ENCODE peak calls at places on chromosomes 11 and 22, in seven cellular contexts. R, L, P, G, X, S and V are unnamed samples.

GRCh38 chr22:39927544-39927943 is 26.7 kb downstream of the GRAP2 start:
- DNase-seq in R (no peak), L (no peak), P (no peak), G (no peak), X (no peak), S (no peak), V (no peak)

GRCh38 chr11:119509969-119510401 is 87.0 kb upstream of the THY1 start:
- DNase-seq in R (peak; percentile 76), L (peak; percentile 76), P (no peak), G (no peak), X (no peak), S (no peak), V (peak; percentile 65)

GRCh38 chr11:46385169-46386004 is 3.9 kb downstream of the MDK start:
- DNase-seq in R (no peak), L (no peak), P (no peak), G (no peak), X (no peak), S (no peak), V (no peak)

GRCh38 chr11:6979365-6979764 is 40.8 kb downstream of the ZNF214 start:
- DNase-seq in R (no peak), L (no peak), P (no peak), G (no peak), X (no peak), S (no peak), V (no peak)

GRCh38 chr11:86869966-86870570 is 69.7 kb downstream of the PRSS23 start:
- DNase-seq in R (no peak), L (peak; percentile 89), P (peak; percentile 70), G (no peak), X (no peak), S (peak; percentile 37), V (peak; percentile 26)

GRCh38 chr11:130673698-130674097 is 225.3 kb downstream of the ADAMTS15 start:
- DNase-seq in R (no peak), L (no peak), P (no peak), G (no peak), X (no peak), S (no peak), V (no peak)

GRCh38 chr11:125401746-125402145 is 94.3 kb downstream of the FEZ1 start:
- DNase-seq in R (no peak), L (no peak), P (no peak), G (no peak), X (no peak), S (no peak), V (no peak)

GRCh38 chr22:19904881-19905618 is 36.5 kb upstream of the COMT start:
- DNase-seq in R (no peak), L (no peak), P (no peak), G (no peak), X (no peak), S (no peak), V (no peak)

GRCh38 chr11:46235777-46236688 is 41.4 kb upstream of the CREB3L1 start:
- DNase-seq in R (no peak), L (no peak), P (no peak), G (no peak), X (no peak), S (no peak), V (no peak)

GRCh38 chr11:60064115-60064514 is 7.7 kb downstream of the MS4A3 start:
- DNase-seq in R (no peak), L (no peak), P (no peak), G (no peak), X (no peak), S (no peak), V (peak; percentile 6)

GRCh38 chr11:1665313-1665712 is 31.7 kb upstream of the KRTAP5-6 start:
- DNase-seq in R (no peak), L (no peak), P (no peak), G (no peak), X (no peak), S (peak; percentile 15), V (no peak)

GRCh38 chr11:108009497-108010360 is 1.0 kb downstream of the CUL5 start:
- DNase-seq in R (no peak), L (peak; percentile 69), P (no peak), G (no peak), X (no peak), S (no peak), V (no peak)

GRCh38 chr22:42808516-42808915 is 48.6 kb downstream of the ARFGAP3 start:
- DNase-seq in R (no peak), L (no peak), P (no peak), G (no peak), X (no peak), S (no peak), V (no peak)

GRCh38 chr11:77156396-77157195 is 28.6 kb downstream of the MYO7A start:
- DNase-seq in R (no peak), L (no peak), P (no peak), G (no peak), X (no peak), S (no peak), V (no peak)

GRCh38 chr11:96045622-96046456 is 121.9 kb upstream of the MTMR2 start:
- DNase-seq in R (no peak), L (no peak), P (no peak), G (no peak), X (no peak), S (no peak), V (no peak)

GRCh38 chr11:15969701-15970329 is 386.5 kb downstream of the SOX6 start:
- DNase-seq in R (peak; percentile 35), L (no peak), P (no peak), G (no peak), X (no peak), S (no peak), V (no peak)

GRCh38 chr11:65112551-65113360 is 1.1 kb downstream of the TM7SF2 start:
- DNase-seq in R (no peak), L (peak; percentile 88), P (peak; percentile 65), G (peak; percentile 59), X (peak; percentile 67), S (peak; percentile 79), V (peak; percentile 77)

GRCh38 chr22:41695211-41695610 is 4.1 kb upstream of the MEI1 start:
- DNase-seq in R (no peak), L (no peak), P (no peak), G (no peak), X (no peak), S (no peak), V (no peak)

GRCh38 chr11:94708642-94709041 is 59.5 kb upstream of the AMOTL1 start:
- DNase-seq in R (no peak), L (no peak), P (no peak), G (no peak), X (no peak), S (no peak), V (no peak)

GRCh38 chr11:115590254-115590653 is 86.0 kb upstream of the CADM1 start:
- DNase-seq in R (no peak), L (no peak), P (no peak), G (no peak), X (no peak), S (no peak), V (no peak)

GRCh38 chr22:44497904-44498242 is at the start of gene RTL6:
- DNase-seq in R (no peak), L (no peak), P (no peak), G (no peak), X (no peak), S (no peak), V (no peak)

GRCh38 chr22:46079093-46079860 is 71.0 kb upstream of the PPARA start:
- DNase-seq in R (no peak), L (no peak), P (no peak), G (no peak), X (no peak), S (no peak), V (no peak)

GRCh38 chr11:11512929-11513328 is 108.9 kb downstream of the GALNT18 start:
- DNase-seq in R (no peak), L (no peak), P (no peak), G (no peak), X (no peak), S (no peak), V (no peak)

GRCh38 chr11:95230054-95231034 is 658 bp downstream of the SESN3 start:
- DNase-seq in R (no peak), L (peak; percentile 81), P (peak; percentile 29), G (no peak), X (peak; percentile 5), S (peak; percentile 40), V (peak; percentile 19)

GRCh38 chr22:28018461-28018927 is 99.4 kb upstream of the PITPNB start:
- DNase-seq in R (no peak), L (no peak), P (no peak), G (no peak), X (no peak), S (no peak), V (no peak)

GRCh38 chr11:75554258-75555022 is 7.6 kb upstream of the SERPINH1 start:
- DNase-seq in R (no peak), L (no peak), P (peak; percentile 61), G (no peak), X (no peak), S (no peak), V (no peak)

GRCh38 chr22:48920776-48921241 is 906.9 kb downstream of the BRD1 start:
- DNase-seq in R (no peak), L (no peak), P (no peak), G (no peak), X (no peak), S (no peak), V (no peak)

GRCh38 chr22:40215266-40215665 is 37.5 kb downstream of the TNRC6B start:
- DNase-seq in R (no peak), L (peak; percentile 49), P (no peak), G (no peak), X (no peak), S (no peak), V (no peak)

GRCh38 chr11:62832346-62833234 is at the start of gene TEX54:
- DNase-seq in R (no peak), L (no peak), P (no peak), G (no peak), X (no peak), S (no peak), V (no peak)

GRCh38 chr11:74686792-74687191 is 44.4 kb downstream of the CHRDL2 start:
- DNase-seq in R (no peak), L (no peak), P (no peak), G (no peak), X (no peak), S (no peak), V (no peak)

GRCh38 chr22:42356547-42356946 is 75.7 kb downstream of the NFAM1 start:
- DNase-seq in R (peak; percentile 31), L (peak; percentile 96), P (no peak), G (no peak), X (no peak), S (no peak), V (peak; percentile 80)

GRCh38 chr11:47523491-47524199 is 29.3 kb downstream of the CELF1 start:
- DNase-seq in R (no peak), L (no peak), P (no peak), G (no peak), X (no peak), S (no peak), V (no peak)

GRCh38 chr11:69703711-69704507 is at the start of gene FGF19:
- DNase-seq in R (no peak), L (no peak), P (no peak), G (no peak), X (no peak), S (no peak), V (no peak)

GRCh38 chr11:67584881-67585873 is 1.6 kb downstream of the GSTP1 start:
- DNase-seq in R (no peak), L (no peak), P (no peak), G (no peak), X (no peak), S (no peak), V (no peak)

GRCh38 chr11:36790450-36790849 is 192.4 kb upstream of the RAG2 start:
- DNase-seq in R (no peak), L (no peak), P (no peak), G (no peak), X (no peak), S (no peak), V (no peak)

GRCh38 chr11:11163256-11163655 is 189.8 kb downstream of the CSNK2A3 start:
- DNase-seq in R (no peak), L (peak; percentile 51), P (no peak), G (no peak), X (no peak), S (no peak), V (no peak)

GRCh38 chr11:103465555-103466140 is 356.4 kb downstream of the DYNC2H1 start:
- DNase-seq in R (no peak), L (no peak), P (no peak), G (no peak), X (no peak), S (no peak), V (no peak)

GRCh38 chr11:16607675-16608644 is 130.5 kb upstream of the C11orf58 start:
- DNase-seq in R (no peak), L (no peak), P (peak; percentile 70), G (no peak), X (no peak), S (no peak), V (no peak)